ENCODE peak calls at places on chromosomes 13 and 19, in six cellular contexts. One of them, this sample, is unnamed.
A peak's percentile ranks its signal among the peaks of the same experiment; 100 is the strongest.

GRCh38 chr19:4358709-4359626 is 15.6 kb downstream of the MPND start:
- DNase-seq in stimulated activated CD8-positive, alpha-beta memory T cell treated with anti-CD3 and anti-CD28 coated beads, Interleukin-4, amount 100 ng/mL, for 1 hour: no peak
- DNase-seq in left colon: no peak
- DNase-seq in thoracic aorta: no peak
- DNase-seq in breast epithelium: no peak
- DNase-seq in foreskin fibroblast: no peak
- DNase-seq in this sample: no peak

GRCh38 chr19:17751103-17751911 is at the start of gene FCHO1:
- DNase-seq in stimulated activated CD8-positive, alpha-beta memory T cell treated with anti-CD3 and anti-CD28 coated beads, Interleukin-4, amount 100 ng/mL, for 1 hour: peak; percentile 69
- DNase-seq in left colon: peak; percentile 73
- DNase-seq in thoracic aorta: no peak
- DNase-seq in breast epithelium: no peak
- DNase-seq in foreskin fibroblast: no peak
- DNase-seq in this sample: no peak

GRCh38 chr13:87669379-87669978 is 1.7 kb upstream of the SLITRK5 start:
- DNase-seq in stimulated activated CD8-positive, alpha-beta memory T cell treated with anti-CD3 and anti-CD28 coated beads, Interleukin-4, amount 100 ng/mL, for 1 hour: no peak
- DNase-seq in left colon: no peak
- DNase-seq in thoracic aorta: no peak
- DNase-seq in breast epithelium: no peak
- DNase-seq in foreskin fibroblast: no peak
- DNase-seq in this sample: peak; percentile 66

GRCh38 chr19:13020002-13020414 is 24.7 kb downstream of the NFIX start:
- DNase-seq in stimulated activated CD8-positive, alpha-beta memory T cell treated with anti-CD3 and anti-CD28 coated beads, Interleukin-4, amount 100 ng/mL, for 1 hour: no peak
- DNase-seq in left colon: no peak
- DNase-seq in thoracic aorta: no peak
- DNase-seq in breast epithelium: no peak
- DNase-seq in foreskin fibroblast: no peak
- DNase-seq in this sample: no peak

GRCh38 chr19:7849631-7850428 is 19.8 kb downstream of the EVI5L start:
- DNase-seq in stimulated activated CD8-positive, alpha-beta memory T cell treated with anti-CD3 and anti-CD28 coated beads, Interleukin-4, amount 100 ng/mL, for 1 hour: no peak
- DNase-seq in left colon: no peak
- DNase-seq in thoracic aorta: no peak
- DNase-seq in breast epithelium: no peak
- DNase-seq in foreskin fibroblast: no peak
- DNase-seq in this sample: no peak

GRCh38 chr13:24630851-24631341 is 49.3 kb upstream of the ATP12A start:
- DNase-seq in stimulated activated CD8-positive, alpha-beta memory T cell treated with anti-CD3 and anti-CD28 coated beads, Interleukin-4, amount 100 ng/mL, for 1 hour: no peak
- DNase-seq in left colon: no peak
- DNase-seq in thoracic aorta: no peak
- DNase-seq in breast epithelium: no peak
- DNase-seq in foreskin fibroblast: no peak
- DNase-seq in this sample: no peak

GRCh38 chr13:28037399-28037798 is 48.9 kb upstream of the URAD start:
- DNase-seq in stimulated activated CD8-positive, alpha-beta memory T cell treated with anti-CD3 and anti-CD28 coated beads, Interleukin-4, amount 100 ng/mL, for 1 hour: no peak
- DNase-seq in left colon: no peak
- DNase-seq in thoracic aorta: no peak
- DNase-seq in breast epithelium: no peak
- DNase-seq in foreskin fibroblast: no peak
- DNase-seq in this sample: no peak

GRCh38 chr13:58960909-58961308 is 1202.8 kb downstream of the DIAPH3 start:
- DNase-seq in stimulated activated CD8-positive, alpha-beta memory T cell treated with anti-CD3 and anti-CD28 coated beads, Interleukin-4, amount 100 ng/mL, for 1 hour: no peak
- DNase-seq in left colon: no peak
- DNase-seq in thoracic aorta: no peak
- DNase-seq in breast epithelium: no peak
- DNase-seq in foreskin fibroblast: no peak
- DNase-seq in this sample: no peak

GRCh38 chr19:7927605-7928333 is 1.8 kb upstream of the CTXN1 start:
- DNase-seq in stimulated activated CD8-positive, alpha-beta memory T cell treated with anti-CD3 and anti-CD28 coated beads, Interleukin-4, amount 100 ng/mL, for 1 hour: no peak
- DNase-seq in left colon: no peak
- DNase-seq in thoracic aorta: no peak
- DNase-seq in breast epithelium: no peak
- DNase-seq in foreskin fibroblast: no peak
- DNase-seq in this sample: no peak

GRCh38 chr13:100440756-100441421 is 147.7 kb downstream of the GGACT start:
- DNase-seq in stimulated activated CD8-positive, alpha-beta memory T cell treated with anti-CD3 and anti-CD28 coated beads, Interleukin-4, amount 100 ng/mL, for 1 hour: no peak
- DNase-seq in left colon: no peak
- DNase-seq in thoracic aorta: no peak
- DNase-seq in breast epithelium: no peak
- DNase-seq in foreskin fibroblast: peak; percentile 45
- DNase-seq in this sample: no peak

GRCh38 chr19:54448037-54448773 is 794 bp upstream of the LENG8 start:
- DNase-seq in stimulated activated CD8-positive, alpha-beta memory T cell treated with anti-CD3 and anti-CD28 coated beads, Interleukin-4, amount 100 ng/mL, for 1 hour: no peak
- DNase-seq in left colon: peak; percentile 70
- DNase-seq in thoracic aorta: no peak
- DNase-seq in breast epithelium: no peak
- DNase-seq in foreskin fibroblast: peak; percentile 32
- DNase-seq in this sample: peak; percentile 73

GRCh38 chr13:79541426-79542049 is 60.6 kb downstream of the NDFIP2 start:
- DNase-seq in stimulated activated CD8-positive, alpha-beta memory T cell treated with anti-CD3 and anti-CD28 coated beads, Interleukin-4, amount 100 ng/mL, for 1 hour: no peak
- DNase-seq in left colon: no peak
- DNase-seq in thoracic aorta: no peak
- DNase-seq in breast epithelium: no peak
- DNase-seq in foreskin fibroblast: peak; percentile 30
- DNase-seq in this sample: peak; percentile 61

GRCh38 chr19:45474191-45474940 is 6.6 kb downstream of the FOSB start:
- DNase-seq in stimulated activated CD8-positive, alpha-beta memory T cell treated with anti-CD3 and anti-CD28 coated beads, Interleukin-4, amount 100 ng/mL, for 1 hour: no peak
- DNase-seq in left colon: no peak
- DNase-seq in thoracic aorta: no peak
- DNase-seq in breast epithelium: no peak
- DNase-seq in foreskin fibroblast: no peak
- DNase-seq in this sample: no peak

GRCh38 chr13:42078113-42078769 is 29.8 kb downstream of the DGKH start:
- DNase-seq in stimulated activated CD8-positive, alpha-beta memory T cell treated with anti-CD3 and anti-CD28 coated beads, Interleukin-4, amount 100 ng/mL, for 1 hour: no peak
- DNase-seq in left colon: no peak
- DNase-seq in thoracic aorta: no peak
- DNase-seq in breast epithelium: no peak
- DNase-seq in foreskin fibroblast: no peak
- DNase-seq in this sample: peak; percentile 23

GRCh38 chr13:44271031-44271433 is 102.6 kb upstream of the SERP2 start:
- DNase-seq in stimulated activated CD8-positive, alpha-beta memory T cell treated with anti-CD3 and anti-CD28 coated beads, Interleukin-4, amount 100 ng/mL, for 1 hour: no peak
- DNase-seq in left colon: no peak
- DNase-seq in thoracic aorta: no peak
- DNase-seq in breast epithelium: no peak
- DNase-seq in foreskin fibroblast: peak; percentile 39
- DNase-seq in this sample: peak; percentile 49